ENCODE peak calls at places on chromosomes 13 and 19, in nine cellular contexts. Q, G, B, P, K, J, N, R and O are unnamed samples.

GRCh38 chr13:39538826-39539555 is 64.0 kb downstream of the LHFPL6 start:
- DNase-seq in Q (no peak), N (no peak), B (no peak), J (no peak), R (peak), G (no peak), K (no peak), P (peak), O (no peak)

GRCh38 chr13:24187185-24187584 is 26.7 kb downstream of the SPATA13 start:
- DNase-seq in P (peak), R (peak), K (no peak), G (no peak), Q (no peak), J (no peak), B (no peak), N (no peak), O (no peak)

GRCh38 chr13:40207110-40207478 is 459.3 kb downstream of the FOXO1 start:
- DNase-seq in B (no peak), R (no peak), N (no peak), P (no peak), G (no peak), J (no peak), Q (no peak), K (no peak), O (no peak)

GRCh38 chr13:114285166-114285808 is 3.9 kb downstream of the UPF3A start:
- DNase-seq in G (no peak), K (no peak), Q (no peak), P (peak), N (no peak), R (peak), B (no peak), J (no peak), O (peak)

GRCh38 chr13:31044658-31045620 is 112.5 kb downstream of the TEX26 start:
- DNase-seq in G (no peak), N (peak), K (no peak), P (no peak), B (no peak), R (no peak), Q (no peak), J (no peak), O (peak)

GRCh38 chr19:35236638-35237400 is 8.3 kb upstream of the FAM187B start:
- DNase-seq in G (no peak), K (no peak), J (no peak), P (no peak), R (no peak), Q (no peak), B (peak), N (no peak), O (no peak)

GRCh38 chr19:38795549-38795948 is 6.5 kb downstream of the LGALS7B start:
- DNase-seq in R (no peak), B (no peak), K (no peak), N (no peak), J (no peak), Q (no peak), G (no peak), P (no peak), O (no peak)

GRCh38 chr13:95002968-95003813 is 290.8 kb upstream of the SOX21 start:
- DNase-seq in R (no peak), G (no peak), B (peak), N (no peak), Q (peak), J (no peak), K (no peak), P (no peak), O (peak)

GRCh38 chr19:16676101-16676798 is 15.3 kb downstream of the TMEM38A start:
- DNase-seq in N (no peak), G (no peak), Q (no peak), R (no peak), K (no peak), P (no peak), B (no peak), J (no peak), O (no peak)

GRCh38 chr19:47445937-47446402 is 25.7 kb downstream of the SLC8A2 start:
- DNase-seq in R (no peak), N (peak), J (peak), P (peak), G (no peak), Q (peak), B (no peak), K (no peak), O (peak)

GRCh38 chr13:90500569-90500968 is 846.9 kb upstream of the MIR17HG start:
- DNase-seq in K (no peak), N (no peak), Q (no peak), P (no peak), J (no peak), B (no peak), G (no peak), R (no peak), O (no peak)

GRCh38 chr13:36774895-36775294 is 44.1 kb upstream of the RFXAP start:
- DNase-seq in K (no peak), P (no peak), Q (no peak), B (no peak), N (no peak), R (no peak), J (no peak), G (no peak), O (no peak)

GRCh38 chr13:69168436-69168835 is 939.2 kb upstream of the ATXN8OS start:
- DNase-seq in J (no peak), P (no peak), B (no peak), G (no peak), Q (no peak), N (no peak), K (no peak), R (no peak), O (no peak)

GRCh38 chr19:7515471-7516226 is at the start of gene ZNF358:
- DNase-seq in R (peak), Q (peak), N (peak), K (peak), B (peak), P (peak), G (peak), J (peak), O (peak)

GRCh38 chr13:33110386-33110712 is 94.1 kb downstream of the KL start:
- DNase-seq in N (no peak), R (no peak), B (no peak), G (no peak), P (no peak), K (no peak), Q (no peak), J (no peak), O (no peak)

GRCh38 chr13:113620036-113620435 is 35.5 kb downstream of the TFDP1 start:
- DNase-seq in P (no peak), Q (no peak), G (no peak), J (peak), K (no peak), B (peak), R (no peak), N (no peak), O (no peak)

GRCh38 chr13:94464771-94465170 is 14.7 kb downstream of the DCT start:
- DNase-seq in N (no peak), P (no peak), B (no peak), Q (no peak), R (no peak), G (no peak), K (no peak), J (no peak), O (no peak)

GRCh38 chr19:15195381-15195964 is 5.3 kb downstream of the NOTCH3 start:
- DNase-seq in K (peak), G (peak), Q (peak), R (peak), N (peak), B (peak), J (no peak), P (peak), O (no peak)

GRCh38 chr19:1577929-1578618 is 9.9 kb upstream of the MEX3D start:
- DNase-seq in N (no peak), J (no peak), Q (no peak), R (no peak), B (no peak), G (no peak), K (no peak), P (no peak), O (no peak)

GRCh38 chr13:29754486-29754806 is 96.0 kb downstream of the UBL3 start:
- DNase-seq in G (no peak), K (no peak), N (no peak), J (no peak), R (peak), Q (no peak), P (peak), B (peak), O (peak)